ENCODE peak calls at places on chromosomes 13 and 19, in seven cellular contexts. C is NK-92 treated with Interleukin-12 subunit alpha and Interleukin-12 subunit beta, amount 100 ng/mL, for 24 hours; V is heart left ventricle; S is stimulated activated CD4-positive, alpha-beta T cell treated with anti-CD3 and anti-CD28 coated beads, Interleukin-4, amount 100 ng/mL, for 48 hours; O is central memory CD4-positive, alpha-beta T cell; F is activated CD4-positive, alpha-beta T cell treated with anti-CD3 and anti-CD28 coated beads for 48 hours; M is anterior cingulate cortex. A is an unnamed sample.

GRCh38 chr19:1082165-1082927 is 12.8 kb downstream of the POLR2E start:
- DNase-seq in F (peak), C (no peak), S (peak), M (no peak), O (peak), V (peak), A (no peak)

GRCh38 chr19:19074172-19074905 is 10.5 kb downstream of the SLC25A42 start:
- DNase-seq in F (no peak), M (no peak), V (no peak), S (no peak), O (no peak), C (no peak), A (no peak)

GRCh38 chr13:20461860-20462532 is 63.7 kb downstream of the CRYL1 start:
- DNase-seq in C (no peak), S (no peak), O (no peak), V (no peak), M (no peak), F (no peak), A (no peak)

GRCh38 chr19:20422216-20422615 is 143.4 kb downstream of the ZNF737 start:
- DNase-seq in O (no peak), F (no peak), V (no peak), C (no peak), M (no peak), S (no peak), A (no peak)

GRCh38 chr13:44790289-44790688 is 199.0 kb downstream of the NUFIP1 start:
- DNase-seq in F (no peak), M (no peak), S (no peak), C (no peak), O (no peak), V (no peak), A (no peak)

GRCh38 chr13:82002693-82003092 is 1661.8 kb upstream of the SPRY2 start:
- DNase-seq in O (no peak), S (no peak), F (no peak), V (no peak), M (no peak), C (no peak), A (no peak)

GRCh38 chr13:97395437-97396136 is 38.4 kb upstream of the RAP2A start:
- DNase-seq in C (no peak), M (no peak), O (no peak), S (no peak), F (no peak), V (no peak), A (no peak)

GRCh38 chr19:4692275-4693077 is 22.3 kb upstream of the MYDGF start:
- DNase-seq in M (no peak), O (no peak), V (no peak), S (no peak), C (no peak), F (no peak), A (no peak)

GRCh38 chr19:35712910-35713845 is 4.6 kb upstream of the KMT2B start:
- DNase-seq in M (no peak), F (peak), S (peak), V (no peak), O (peak), C (peak), A (no peak)

GRCh38 chr19:13699786-13700185 is 64.5 kb upstream of the MRI1 start:
- DNase-seq in F (no peak), M (no peak), S (no peak), V (no peak), C (no peak), O (no peak), A (no peak)

GRCh38 chr19:4298772-4299550 is 3.2 kb downstream of the TMIGD2 start:
- DNase-seq in C (no peak), S (no peak), F (no peak), V (no peak), O (no peak), M (no peak), A (no peak)

GRCh38 chr13:104086759-104087158 is 1020.5 kb upstream of the SLC10A2 start:
- DNase-seq in M (no peak), V (no peak), O (no peak), C (no peak), F (no peak), S (no peak), A (no peak)

GRCh38 chr19:10552596-10553053 is 8.9 kb downstream of the ATG4D start:
- DNase-seq in F (peak), V (no peak), C (no peak), S (no peak), M (no peak), O (no peak), A (no peak)

GRCh38 chr19:18274776-18275356 is 614 bp upstream of the IQCN start:
- DNase-seq in F (no peak), O (peak), C (no peak), S (no peak), V (peak), M (peak), A (peak)

GRCh38 chr19:42634409-42635232 is 39.9 kb upstream of the CEACAM8 start:
- DNase-seq in M (no peak), S (peak), O (no peak), C (peak), F (peak), V (no peak), A (no peak)

GRCh38 chr13:44440046-44440608 is 66.5 kb downstream of the SERP2 start:
- DNase-seq in O (no peak), S (no peak), C (no peak), V (no peak), M (no peak), F (no peak), A (no peak)

GRCh38 chr13:41496420-41497234 is 39.3 kb downstream of the RGCC start:
- DNase-seq in S (no peak), C (no peak), M (no peak), V (no peak), F (no peak), O (no peak), A (no peak)

GRCh38 chr13:47908200-47908902 is 92.7 kb downstream of the SUCLA2 start:
- DNase-seq in C (no peak), V (no peak), S (no peak), M (no peak), O (no peak), F (no peak), A (no peak)

GRCh38 chr19:3250675-3251074 is 26.2 kb downstream of the CELF5 start:
- DNase-seq in O (no peak), F (peak), M (no peak), V (no peak), C (no peak), S (peak), A (no peak)

GRCh38 chr19:46656541-46656940 is 4.4 kb downstream of the DACT3 start:
- DNase-seq in M (no peak), V (no peak), C (no peak), F (peak), S (no peak), O (no peak), A (no peak)

GRCh38 chr13:24165746-24166145 is 5.2 kb downstream of the SPATA13 start:
- DNase-seq in S (no peak), V (no peak), O (no peak), F (no peak), C (no peak), M (no peak), A (no peak)

GRCh38 chr13:59472134-59472533 is 691.6 kb downstream of the DIAPH3 start:
- DNase-seq in C (no peak), V (no peak), S (no peak), F (no peak), O (no peak), M (no peak), A (no peak)

GRCh38 chr19:33689886-33690285 is 68.1 kb downstream of the CHST8 start:
- DNase-seq in C (no peak), V (peak), M (no peak), S (no peak), O (no peak), F (no peak), A (no peak)

GRCh38 chr13:50393641-50394040 is 378.4 kb downstream of the KCNRG start:
- DNase-seq in O (no peak), F (no peak), M (no peak), C (no peak), S (no peak), V (peak), A (no peak)

GRCh38 chr13:38264363-38265134 is 85.1 kb upstream of the UFM1 start:
- DNase-seq in C (no peak), O (no peak), F (no peak), S (no peak), M (no peak), V (no peak), A (no peak)

GRCh38 chr13:109152311-109152820 is 523.0 kb downstream of the MYO16 start:
- DNase-seq in S (no peak), M (no peak), C (no peak), F (no peak), V (no peak), O (no peak), A (no peak)

GRCh38 chr13:38804536-38804935 is 117.7 kb downstream of the FREM2 start:
- DNase-seq in V (no peak), F (no peak), C (no peak), S (no peak), O (no peak), M (no peak), A (no peak)

GRCh38 chr13:49996166-49996915 is 501 bp upstream of the TRIM13 start:
- DNase-seq in C (peak), O (peak), V (peak), S (peak), M (peak), F (peak), A (peak)

GRCh38 chr19:4656102-4656501 is 14.0 kb downstream of the MYDGF start:
- DNase-seq in O (no peak), C (no peak), F (no peak), V (no peak), M (no peak), S (no peak), A (no peak)

GRCh38 chr13:75181906-75182305 is 300.1 kb downstream of the TBC1D4 start:
- DNase-seq in V (no peak), M (no peak), F (no peak), O (no peak), C (no peak), S (no peak), A (no peak)

GRCh38 chr19:50836543-50837195 is 3.3 kb upstream of the KLK15 start:
- DNase-seq in F (no peak), O (no peak), V (no peak), S (no peak), C (no peak), M (no peak), A (no peak)

GRCh38 chr13:109773276-109773675 is 13.1 kb downstream of the IRS2 start:
- DNase-seq in O (no peak), C (no peak), M (no peak), F (peak), V (no peak), S (no peak), A (no peak)

GRCh38 chr19:42422092-42422575 is 5.1 kb downstream of the LIPE start:
- DNase-seq in C (no peak), V (peak), M (no peak), F (no peak), O (no peak), S (no peak), A (no peak)

GRCh38 chr13:54593504-54593903 is 1564.9 kb downstream of the OLFM4 start:
- DNase-seq in S (no peak), M (no peak), F (no peak), V (no peak), C (no peak), O (no peak), A (no peak)